ENCODE peak calls at places on chromosomes 4 and X, in ten cellular contexts. W is omental fat pad, C is RPMI8226, P is mucosa of descending colon, T is skeletal muscle cell, F is nucleus accumbens, N is ovary, Y is epithelial cell of prostate, L is Karpas-422, V is RKO. J is an unnamed sample.

GRCh38 chr4:169017971-169018370 is 7.9 kb upstream of the CBR4 start:
- DNase-seq in W (no peak), C (no peak), P (no peak), T (no peak), F (no peak), N (no peak), Y (no peak), L (no peak), V (no peak), J (no peak)

GRCh38 chr4:78661923-78662521 is 110.5 kb downstream of the ANXA3 start:
- DNase-seq in W (no peak), C (peak; percentile 48), P (peak; percentile 32), T (peak; percentile 65), F (no peak), N (no peak), Y (no peak), L (no peak), V (no peak), J (no peak)

GRCh38 chr4:174402470-174403176 is 118.9 kb downstream of the CEP44 start:
- DNase-seq in W (no peak), C (no peak), P (no peak), T (no peak), F (no peak), N (no peak), Y (no peak), L (no peak), V (no peak), J (no peak)

GRCh38 chr4:134708616-134709015 is 507.0 kb upstream of the PABPC4L start:
- DNase-seq in W (no peak), C (no peak), P (no peak), T (no peak), F (no peak), N (no peak), Y (no peak), L (no peak), V (no peak), J (no peak)

GRCh38 chr4:125928652-125929051 is 613.9 kb downstream of the FAT4 start:
- DNase-seq in W (no peak), C (no peak), P (no peak), T (no peak), F (no peak), N (no peak), Y (no peak), L (no peak), V (no peak), J (no peak)

GRCh38 chr4:74921490-74921889 is 11.4 kb upstream of the PARM1 start:
- DNase-seq in W (no peak), C (no peak), P (no peak), T (no peak), F (no peak), N (no peak), Y (no peak), L (no peak), V (no peak), J (no peak)

GRCh38 chrX:8005678-8006347 is 78.6 kb upstream of the PNPLA4 start:
- DNase-seq in W (no peak), C (no peak), P (no peak), T (no peak), F (no peak), N (no peak), Y (no peak), L (no peak), V (no peak), J (no peak)

GRCh38 chr4:3656441-3657376 is 109.5 kb upstream of the ADRA2C start:
- DNase-seq in W (no peak), C (no peak), P (peak; percentile 16), T (no peak), F (no peak), N (no peak), Y (no peak), L (no peak), V (no peak), J (no peak)

GRCh38 chr4:143036443-143036842 is 148.3 kb upstream of the USP38 start:
- DNase-seq in W (no peak), C (no peak), P (no peak), T (no peak), F (no peak), N (no peak), Y (no peak), L (no peak), V (no peak), J (no peak)

GRCh38 chr4:34636623-34637022 is 1607.7 kb downstream of the ARAP2 start:
- DNase-seq in W (no peak), C (no peak), P (no peak), T (no peak), F (no peak), N (no peak), Y (no peak), L (no peak), V (no peak), J (no peak)

GRCh38 chr4:145279122-145279960 is 99.0 kb upstream of the OTUD4 start:
- DNase-seq in W (no peak), C (no peak), P (no peak), T (peak; percentile 84), F (no peak), N (no peak), Y (peak; percentile 58), L (no peak), V (peak; percentile 67), J (peak; percentile 37)

GRCh38 chr4:151687021-151687640 is 73.7 kb downstream of the GATB start:
- DNase-seq in W (no peak), C (no peak), P (no peak), T (no peak), F (no peak), N (no peak), Y (no peak), L (no peak), V (no peak), J (no peak)

GRCh38 chr4:76306882-76307669 is 543 bp downstream of the STBD1 start:
- DNase-seq in W (no peak), C (peak; percentile 70), P (peak; percentile 77), T (no peak), F (no peak), N (peak; percentile 60), Y (no peak), L (no peak), V (peak; percentile 63), J (peak; percentile 22)

GRCh38 chr4:171813195-171813955 is at the start of gene GALNTL6:
- DNase-seq in W (no peak), C (peak; percentile 33), P (no peak), T (no peak), F (peak; percentile 39), N (no peak), Y (no peak), L (no peak), V (no peak), J (peak; percentile 19)

J was measured in HS-5.